ENCODE peak calls at places on chromosomes 2 and 18, in six cellular contexts. H is endothelial cell of umbilical vein, Y is heart left ventricle, O is esophagus squamous epithelium, R is uterus, J is sigmoid colon. E is an unnamed sample.

GRCh38 chr2:238704471-238705230 is 143.2 kb upstream of the TWIST2 start:
- DNase-seq in H (no peak), Y (no peak), O (no peak), R (peak; percentile 12), J (peak; percentile 56), E (no peak)

GRCh38 chr2:72198532-72199241 is 51.0 kb upstream of the CYP26B1 start:
- DNase-seq in H (peak; percentile 49), Y (no peak), O (no peak), R (no peak), J (no peak), E (no peak)

GRCh38 chr18:29074147-29074546 is 897.2 kb upstream of the CDH2 start:
- DNase-seq in H (no peak), Y (no peak), O (no peak), R (no peak), J (no peak), E (no peak)

GRCh38 chr2:39706350-39706749 is 40.6 kb downstream of the TMEM178A start:
- DNase-seq in H (no peak), Y (no peak), O (no peak), R (no peak), J (no peak), E (no peak)

GRCh38 chr2:84458436-84459027 is 548 bp downstream of the SUCLG1 start:
- DNase-seq in H (peak; percentile 30), Y (peak; percentile 50), O (no peak), R (peak; percentile 26), J (peak; percentile 70), E (peak; percentile 27)

GRCh38 chr2:214410918-214411554 is at the start of gene VWC2L:
- DNase-seq in H (peak; percentile 59), Y (peak; percentile 64), O (no peak), R (peak; percentile 10), J (no peak), E (peak; percentile 20)

GRCh38 chr2:201403904-201404303 is 46.8 kb upstream of the FLACC1 start:
- DNase-seq in H (peak; percentile 66), Y (no peak), O (no peak), R (no peak), J (no peak), E (no peak)

GRCh38 chr2:129170570-129170969 is 808.9 kb upstream of the RAB6C start:
- DNase-seq in H (no peak), Y (no peak), O (no peak), R (no peak), J (no peak), E (no peak)

GRCh38 chr18:62131305-62131909 is 55.4 kb downstream of the PIGN start:
- DNase-seq in H (peak; percentile 72), Y (peak; percentile 30), O (no peak), R (peak; percentile 66), J (peak; percentile 69), E (peak; percentile 52)

GRCh38 chr2:240179941-240180666 is 39.6 kb upstream of the OTOS start:
- DNase-seq in H (no peak), Y (no peak), O (no peak), R (no peak), J (no peak), E (no peak)

GRCh38 chr2:32136097-32136496 is 29.6 kb upstream of the SLC30A6 start:
- DNase-seq in H (no peak), Y (no peak), O (no peak), R (no peak), J (no peak), E (no peak)

GRCh38 chr2:191638079-191638801 is 39.7 kb upstream of the NABP1 start:
- DNase-seq in H (no peak), Y (no peak), O (no peak), R (no peak), J (no peak), E (no peak)

DNA sequence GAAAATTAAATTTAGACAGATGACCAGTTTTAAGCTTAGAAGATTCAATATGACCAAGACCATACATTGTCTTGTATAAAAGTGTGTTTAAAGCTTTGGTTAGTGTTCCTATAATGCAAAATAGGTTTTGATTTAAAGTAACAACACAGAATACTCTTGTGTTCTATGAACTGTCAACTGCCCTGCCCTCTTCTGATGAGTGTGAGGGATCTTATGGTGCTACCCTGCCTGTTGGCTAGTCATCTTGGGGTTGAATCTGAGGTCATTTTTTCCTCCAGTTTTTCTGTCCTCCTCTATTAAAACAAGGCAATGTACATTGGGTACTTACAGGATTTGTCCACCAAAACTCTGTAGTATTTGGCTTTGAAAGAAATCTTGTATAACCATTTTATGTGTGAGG is 129.0 kb downstream of the SPTBN1 start:
- DNase-seq in H (no peak), Y (no peak), O (no peak), R (no peak), J (no peak), E (no peak)
- TF ChIP-seq POLR2A in H (no peak), Y (no peak), O (no peak), R (no peak), J (no peak), E (no peak)

DNA sequence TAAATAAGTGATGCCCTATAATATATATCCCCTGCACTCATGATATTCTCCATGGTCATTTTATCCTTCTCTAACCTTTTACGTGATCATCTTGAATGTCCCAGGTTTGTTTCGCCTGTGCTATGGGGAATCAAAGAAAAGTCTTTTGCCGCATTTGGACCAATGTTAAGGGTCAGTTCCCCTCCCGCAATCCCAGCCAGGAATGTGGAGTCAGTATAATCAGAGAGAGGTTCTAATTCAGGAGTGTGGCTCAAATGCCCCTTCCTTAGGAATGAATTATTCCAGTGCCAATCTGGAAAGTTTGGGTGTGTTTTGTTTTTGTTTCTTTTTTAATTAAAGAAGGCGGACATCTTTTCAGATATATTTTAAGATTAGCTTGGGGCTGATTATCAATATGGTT is 41.8 kb downstream of the PMS1 start:
- DNase-seq in H (no peak), Y (no peak), O (no peak), R (no peak), J (no peak), E (no peak)
- H3K27ac ChIP-seq in H (no peak overlapping the region), Y (no peak overlapping the region), O (no peak overlapping the region), R (no peak overlapping the region), J (no peak overlapping the region), E (no peak overlapping the region)

DNA sequence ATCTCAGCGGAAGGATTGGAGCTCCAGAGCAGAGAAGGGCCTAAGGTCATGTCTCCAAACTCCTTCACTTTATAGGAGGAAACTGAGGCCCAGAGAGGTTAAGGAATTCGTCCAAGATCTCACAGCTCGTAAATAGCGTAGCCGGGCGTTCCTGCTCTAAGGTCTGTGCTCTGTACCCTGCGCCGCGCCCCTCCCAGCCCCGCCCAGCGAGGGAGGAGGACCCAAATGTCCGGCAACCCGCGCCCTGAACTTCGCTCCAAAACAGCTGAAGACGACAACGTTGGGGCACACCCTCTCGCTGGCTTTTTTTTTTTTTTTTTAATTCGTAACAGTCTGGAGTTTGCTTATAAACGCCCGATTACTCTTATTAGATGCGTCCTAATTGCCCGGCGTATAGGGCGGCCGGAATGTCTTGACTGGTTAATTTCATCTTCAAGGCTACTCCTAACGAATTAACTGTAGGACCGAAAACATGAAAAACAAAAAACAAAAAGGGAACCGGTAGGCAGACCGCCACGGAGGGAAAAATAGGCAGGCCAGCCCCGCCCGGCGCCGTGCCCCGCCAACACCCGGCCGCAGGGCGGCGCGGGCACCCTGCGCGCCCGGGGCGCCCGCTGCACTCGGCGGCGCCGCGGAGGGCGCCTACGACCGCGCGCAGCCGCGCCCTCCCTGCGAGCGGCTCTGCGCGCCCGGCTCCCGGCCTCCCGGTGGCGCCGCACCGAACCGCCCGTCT is 928 bp upstream of the FOSL2 start:
- DNase-seq in H (peak; percentile 78), Y (peak; percentile 96), O (peak; percentile 40), R (peak; percentile 96), J (peak; percentile 98), E (peak; percentile 98)
- TF ChIP-seq POLR2A in H (peak; percentile 6), Y (peak; percentile 40), O (peak; percentile 33), R (peak; percentile 75), J (peak; percentile 46), E (no peak)

GRCh38 chr2:216914491-216914890 is 54.6 kb upstream of the TNP1 start:
- DNase-seq in H (no peak), Y (no peak), O (no peak), R (no peak), J (no peak), E (no peak)
- H3K27ac ChIP-seq in H (no peak overlapping the region), Y (no peak overlapping the region), O (no peak overlapping the region), R (no peak overlapping the region), J (no peak overlapping the region), E (no peak overlapping the region)

GRCh38 chr18:76564117-76564516 is 69.1 kb upstream of the ZNF516 start:
- DNase-seq in H (no peak), Y (no peak), O (no peak), R (no peak), J (no peak), E (no peak)

GRCh38 chr18:76566987-76567386 is 71.9 kb upstream of the ZNF516 start:
- DNase-seq in H (no peak), Y (no peak), O (no peak), R (no peak), J (no peak), E (no peak)

GRCh38 chr18:76567835-76568445 is 72.9 kb upstream of the ZNF516 start:
- DNase-seq in H (no peak), Y (no peak), O (no peak), R (no peak), J (no peak), E (no peak)

GRCh38 chr18:76564636-76565237 is 69.7 kb upstream of the ZNF516 start:
- DNase-seq in H (no peak), Y (no peak), O (no peak), R (no peak), J (no peak), E (no peak)

DNA sequence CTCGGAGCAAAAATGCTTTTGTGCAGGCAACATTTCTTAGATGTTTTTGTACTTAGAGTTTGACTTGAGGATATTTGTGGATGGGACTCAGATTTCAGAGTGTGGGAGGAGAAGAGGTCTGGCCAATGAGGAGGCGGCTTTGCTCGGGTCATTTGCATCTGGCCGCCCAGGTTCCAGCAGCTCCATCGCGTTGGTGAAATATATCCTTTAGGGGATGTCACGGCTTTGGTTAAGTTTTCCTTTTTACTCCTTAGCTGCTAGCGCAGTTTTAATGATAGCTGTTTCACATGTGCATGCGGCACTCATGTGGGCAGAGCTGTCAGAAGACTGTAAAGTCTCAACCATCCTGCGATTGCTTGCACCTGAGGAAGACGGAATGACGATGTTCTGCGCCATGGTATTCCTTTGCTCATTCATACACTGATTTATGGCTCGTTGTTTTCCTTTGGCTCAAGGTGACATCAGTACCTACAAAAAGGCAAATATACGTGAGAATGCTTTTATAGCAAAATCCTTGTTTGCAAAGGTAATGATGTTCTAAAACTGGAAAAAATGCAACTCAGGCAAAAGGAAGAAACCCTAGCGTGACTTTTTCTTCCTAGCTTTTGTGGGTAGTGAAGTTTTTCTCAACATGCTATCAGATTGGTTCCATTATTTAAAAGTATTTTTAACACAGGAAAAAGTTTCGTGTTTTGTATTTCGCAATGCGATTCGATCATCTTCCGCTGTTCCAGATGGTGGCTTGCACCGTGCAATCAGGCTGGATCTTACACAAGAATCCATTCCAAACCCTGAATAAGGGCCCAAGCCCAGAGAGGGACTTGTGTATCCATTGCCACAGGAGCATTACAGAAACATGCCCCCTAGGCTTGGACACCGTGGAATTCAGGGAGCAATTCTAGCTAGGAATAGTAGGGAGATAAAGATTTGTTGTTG is 70.5 kb upstream of the ZNF516 start:
- DNase-seq in H (peak; percentile 49), Y (peak; percentile 73), O (no peak), R (peak; percentile 86), J (peak; percentile 90), E (peak; percentile 57)
- TF ChIP-seq POLR2A in H (no peak), Y (peak; percentile 16), O (no peak), R (peak; percentile 50), J (no peak), E (no peak)

GRCh38 chr2:26718949-26719686 is 26.6 kb downstream of the KCNK3 start:
- DNase-seq in H (no peak), Y (no peak), O (no peak), R (no peak), J (no peak), E (no peak)
- H3K27ac ChIP-seq in H (no peak overlapping the region), Y (no peak overlapping the region), O (no peak overlapping the region), R (no peak overlapping the region), J (no peak overlapping the region), E (no peak overlapping the region)